ENCODE peak calls at places on chromosomes 6 and 20, in five cellular contexts. Z is IMR-90, F is spleen, D is gastrocnemius medialis, X is suprapubic skin. C is an unnamed sample.

GRCh38 chr20:3183896-3184295 is 10.5 kb upstream of the LZTS3 start:
- DNase-seq in Z (no peak), F (no peak), D (no peak), X (no peak), C (no peak)

GRCh38 chr6:19991176-19991575 is 154.0 kb downstream of the ID4 start:
- DNase-seq in Z (no peak), F (no peak), D (no peak), X (no peak), C (no peak)

GRCh38 chr20:60035-60918 is 27.2 kb upstream of the DEFB125 start:
- DNase-seq in Z (no peak), F (no peak), D (no peak), X (no peak), C (no peak)

GRCh38 chr6:112291161-112291762 is 36.9 kb upstream of the LAMA4 start:
- DNase-seq in Z (no peak), F (no peak), D (no peak), X (no peak), C (no peak)

GRCh38 chr6:88536056-88536455 is 369.9 kb upstream of the CNR1 start:
- DNase-seq in Z (no peak), F (no peak), D (no peak), X (no peak), C (no peak)

GRCh38 chr6:4848382-4849068 is 72.3 kb downstream of the CDYL start:
- DNase-seq in Z (no peak), F (no peak), D (no peak), X (no peak), C (no peak)

GRCh38 chr6:89008299-89008698 is 44.9 kb upstream of the RNGTT start:
- DNase-seq in Z (no peak), F (no peak), D (no peak), X (no peak), C (no peak)

GRCh38 chr6:152821525-152821924 is 70.9 kb downstream of the VIP start:
- DNase-seq in Z (no peak), F (no peak), D (no peak), X (no peak), C (no peak)

GRCh38 chr20:62475819-62476073 is at the start of gene GATA5:
- DNase-seq in Z (no peak), F (no peak), D (no peak), X (no peak), C (no peak)

GRCh38 chr6:149248688-149249369 is 68.7 kb upstream of the TAB2 start:
- DNase-seq in Z (no peak), F (no peak), D (no peak), X (no peak), C (no peak)

GRCh38 chr6:106273087-106273486 is 52.5 kb downstream of the ATG5 start:
- DNase-seq in Z (no peak), F (no peak), D (no peak), X (no peak), C (no peak)

GRCh38 chr6:6925391-6926164 is 182.2 kb upstream of the RREB1 start:
- DNase-seq in Z (peak; percentile 20), F (no peak), D (peak; percentile 86), X (no peak), C (no peak)

GRCh38 chr6:111604259-111605099 is 1.2 kb downstream of the TRAF3IP2 start:
- DNase-seq in Z (peak; percentile 80), F (no peak), D (peak; percentile 80), X (peak; percentile 88), C (peak; percentile 85)

GRCh38 chr20:46022411-46023147 is 6.4 kb upstream of the SLC12A5 start:
- DNase-seq in Z (peak; percentile 9), F (peak; percentile 93), D (no peak), X (no peak), C (no peak)

GRCh38 chr6:85574932-85575598 is 18.6 kb downstream of the SNX14 start:
- DNase-seq in Z (peak; percentile 89), F (no peak), D (no peak), X (no peak), C (no peak)

GRCh38 chr6:63174173-63174572 is 37.1 kb upstream of the FKBP1C start:
- DNase-seq in Z (no peak), F (no peak), D (no peak), X (no peak), C (no peak)

GRCh38 chr20:45313065-45313695 is 5.1 kb upstream of the MATN4 start:
- DNase-seq in Z (no peak), F (no peak), D (no peak), X (no peak), C (no peak)

GRCh38 chr6:148382856-148383255 is 40.2 kb downstream of the SASH1 start:
- DNase-seq in Z (peak; percentile 20), F (no peak), D (no peak), X (no peak), C (no peak)

GRCh38 chr20:701401-702129 is 26.0 kb upstream of the SCRT2 start:
- DNase-seq in Z (no peak), F (peak; percentile 28), D (peak; percentile 28), X (peak; percentile 49), C (no peak)

GRCh38 chr6:99282479-99283062 is 66.9 kb downstream of the FAXC start:
- DNase-seq in Z (peak; percentile 30), F (no peak), D (no peak), X (no peak), C (no peak)

GRCh38 chr6:31572041-31572911 is at the start of gene LTA:
- DNase-seq in Z (no peak), F (peak; percentile 92), D (no peak), X (no peak), C (no peak)

GRCh38 chr6:104689551-104690205 is 170.0 kb downstream of the HACE1 start:
- DNase-seq in Z (peak; percentile 28), F (no peak), D (no peak), X (no peak), C (no peak)

GRCh38 chr6:75600694-75601265 is 900 bp upstream of the SENP6 start:
- DNase-seq in Z (no peak), F (no peak), D (no peak), X (no peak), C (no peak)

GRCh38 chr20:51442602-51443001 is 99.9 kb downstream of the NFATC2 start:
- DNase-seq in Z (no peak), F (no peak), D (no peak), X (no peak), C (no peak)

GRCh38 chr6:170271771-170272314 is 19.0 kb downstream of the DLL1 start:
- DNase-seq in Z (no peak), F (peak; percentile 93), D (no peak), X (no peak), C (no peak)

GRCh38 chr6:142377112-142377848 is 75.5 kb downstream of the ADGRG6 start:
- DNase-seq in Z (peak; percentile 26), F (no peak), D (no peak), X (no peak), C (no peak)

GRCh38 chr20:3163099-3164042 is 3.7 kb upstream of the FASTKD5 start:
- DNase-seq in Z (no peak), F (no peak), D (peak; percentile 24), X (no peak), C (no peak)

GRCh38 chr6:168125429-168126001 is 46.5 kb upstream of the FRMD1 start:
- DNase-seq in Z (no peak), F (peak; percentile 63), D (no peak), X (no peak), C (peak; percentile 6)

GRCh38 chr6:87118054-87118453 is 23.1 kb upstream of the CGA start:
- DNase-seq in Z (peak; percentile 33), F (no peak), D (no peak), X (no peak), C (no peak)

GRCh38 chr6:131982740-131983259 is 31.6 kb upstream of the CCN2 start:
- DNase-seq in Z (peak; percentile 88), F (no peak), D (no peak), X (no peak), C (no peak)

GRCh38 chr6:116387374-116387773 is 16.6 kb downstream of the DSE start:
- DNase-seq in Z (peak; percentile 90), F (no peak), D (no peak), X (no peak), C (peak; percentile 35)

GRCh38 chr6:116386581-116387299 is 16.0 kb downstream of the DSE start:
- DNase-seq in Z (peak; percentile 80), F (no peak), D (no peak), X (no peak), C (no peak)

GRCh38 chr6:116390571-116390970 is 19.8 kb downstream of the DSE start:
- DNase-seq in Z (no peak), F (no peak), D (no peak), X (no peak), C (no peak)

GRCh38 chr6:116389357-116389756 is 18.6 kb downstream of the DSE start:
- DNase-seq in Z (no peak), F (no peak), D (no peak), X (no peak), C (no peak)

DNA sequence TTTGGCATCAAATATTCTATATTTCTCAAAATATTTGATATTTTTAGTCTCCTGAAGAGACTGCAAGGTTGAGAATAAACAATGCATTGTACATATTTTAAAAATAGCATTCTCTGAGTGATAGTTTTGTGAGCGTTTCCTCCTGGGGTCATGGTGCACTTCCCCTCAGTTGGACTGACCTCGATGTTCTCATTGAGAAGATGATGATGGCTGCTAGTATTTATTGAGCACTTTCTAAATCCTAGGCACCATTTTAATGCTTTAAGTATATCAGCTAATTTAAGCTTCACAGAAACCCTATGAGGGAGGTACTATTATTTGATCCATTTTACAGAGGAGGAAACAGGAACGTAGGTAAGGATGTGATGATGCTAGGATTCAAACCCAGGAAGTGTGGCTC is 18.2 kb downstream of the DSE start:
- DNase-seq in Z (no peak), F (no peak), D (no peak), X (no peak), C (no peak)
- H3K4me1 ChIP-seq in Z (peaks cover 20% of the 10 kb centered on the region), F (peaks cover 75% of the 10 kb centered on the region), D (peaks cover 17% of the 10 kb centered on the region), X (peaks cover 43% of the 10 kb centered on the region), C (peaks cover 19% of the 10 kb centered on the region)

GRCh38 chr6:124984668-124985338 is 22.6 kb downstream of the RNF217 start:
- DNase-seq in Z (peak; percentile 78), F (no peak), D (no peak), X (no peak), C (no peak)
- TF ChIP-seq CTCF in Z (no peak), F (no peak), D (no peak), X (no peak), C (no peak)

GRCh38 chr6:121382467-121383121 is 48.3 kb upstream of the TBC1D32 start:
- DNase-seq in Z (no peak), F (no peak), D (no peak), X (no peak), C (no peak)

GRCh38 chr6:121389419-121389818 is 46.0 kb upstream of the GJA1 start:
- DNase-seq in Z (no peak), F (no peak), D (no peak), X (no peak), C (no peak)

DNA sequence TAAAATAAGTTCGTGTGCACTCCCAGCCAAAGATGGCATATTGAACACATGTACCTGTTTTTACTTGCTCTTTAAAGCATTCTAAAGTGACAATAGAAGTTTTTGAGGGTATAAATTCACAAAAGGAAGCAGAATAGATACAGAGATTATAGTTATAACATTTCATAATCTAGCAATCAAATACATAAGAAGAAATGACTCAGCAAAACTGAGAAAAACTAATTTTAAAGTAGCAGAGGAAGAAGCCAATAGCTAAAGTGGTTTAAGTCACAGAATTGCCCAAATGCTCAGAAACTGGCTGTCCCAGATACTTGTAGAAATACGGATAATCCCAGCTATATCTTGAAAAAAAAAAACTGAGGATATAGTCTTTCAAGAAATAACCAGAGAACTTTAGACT is 49.2 kb upstream of the TBC1D32 start:
- DNase-seq in Z (no peak), F (no peak), D (no peak), X (no peak), C (no peak)
- H3K27ac ChIP-seq in Z (no peak overlapping the region), F (no peak overlapping the region), D (no peak overlapping the region), X (no peak overlapping the region), C (no peak overlapping the region)

GRCh38 chr6:15434263-15434662 is 188.4 kb downstream of the JARID2 start:
- DNase-seq in Z (no peak), F (no peak), D (no peak), X (no peak), C (no peak)
- H3K4me1 ChIP-seq in Z (peaks cover 21% of the 10 kb centered on the region), F (peaks cover 51% of the 10 kb centered on the region), D (peaks cover 51% of the 10 kb centered on the region), X (peaks cover 65% of the 10 kb centered on the region), C (no peaks in the 10 kb centered on the region)